ENCODE peak calls at places on chromosomes 13 and 19, in six cellular contexts. One of them, this sample, is unnamed.

GRCh38 chr13:78193853-78194252 is 275.2 kb upstream of the EDNRB start:
- DNase-seq in fibroblast of mammary gland: no peak
- DNase-seq in breast epithelium: no peak
- DNase-seq in progenitor cell of endocrine pancreas: no peak
- DNase-seq in cardiac muscle cell: no peak
- DNase-seq in HFF-Myc: no peak
- DNase-seq in this sample: no peak

GRCh38 chr19:18205180-18205915 is 1.5 kb upstream of the RAB3A start:
- DNase-seq in fibroblast of mammary gland: peak; percentile 69
- DNase-seq in breast epithelium: peak; percentile 85
- DNase-seq in progenitor cell of endocrine pancreas: no peak
- DNase-seq in cardiac muscle cell: peak; percentile 77
- DNase-seq in HFF-Myc: no peak
- DNase-seq in this sample: peak; percentile 65

GRCh38 chr19:28333909-28334308 is 879.0 kb downstream of the UQCRFS1 start:
- DNase-seq in fibroblast of mammary gland: no peak
- DNase-seq in breast epithelium: no peak
- DNase-seq in progenitor cell of endocrine pancreas: no peak
- DNase-seq in cardiac muscle cell: no peak
- DNase-seq in HFF-Myc: no peak
- DNase-seq in this sample: no peak

GRCh38 chr19:51461723-51462161 is 3.5 kb upstream of the SIGLEC8 start:
- DNase-seq in fibroblast of mammary gland: no peak
- DNase-seq in breast epithelium: no peak
- DNase-seq in progenitor cell of endocrine pancreas: no peak
- DNase-seq in cardiac muscle cell: no peak
- DNase-seq in HFF-Myc: no peak
- DNase-seq in this sample: no peak

GRCh38 chr13:95176611-95177259 is 124.5 kb downstream of the ABCC4 start:
- DNase-seq in fibroblast of mammary gland: peak; percentile 15
- DNase-seq in breast epithelium: no peak
- DNase-seq in progenitor cell of endocrine pancreas: no peak
- DNase-seq in cardiac muscle cell: peak; percentile 58
- DNase-seq in HFF-Myc: no peak
- DNase-seq in this sample: no peak

GRCh38 chr13:64471916-64472315 is 2758.2 kb downstream of the PCDH9 start:
- DNase-seq in fibroblast of mammary gland: peak; percentile 30
- DNase-seq in breast epithelium: no peak
- DNase-seq in progenitor cell of endocrine pancreas: no peak
- DNase-seq in cardiac muscle cell: peak; percentile 62
- DNase-seq in HFF-Myc: peak; percentile 7
- DNase-seq in this sample: no peak

GRCh38 chr13:33472446-33472845 is 186.9 kb upstream of the STARD13 start:
- DNase-seq in fibroblast of mammary gland: no peak
- DNase-seq in breast epithelium: no peak
- DNase-seq in progenitor cell of endocrine pancreas: no peak
- DNase-seq in cardiac muscle cell: no peak
- DNase-seq in HFF-Myc: no peak
- DNase-seq in this sample: no peak

GRCh38 chr19:17332677-17333581 is 1.7 kb downstream of the ANO8 start:
- DNase-seq in fibroblast of mammary gland: peak; percentile 63
- DNase-seq in breast epithelium: no peak
- DNase-seq in progenitor cell of endocrine pancreas: no peak
- DNase-seq in cardiac muscle cell: peak; percentile 65
- DNase-seq in HFF-Myc: peak; percentile 20
- DNase-seq in this sample: no peak

GRCh38 chr13:43758834-43759233 is 27.9 kb downstream of the ENOX1 start:
- DNase-seq in fibroblast of mammary gland: no peak
- DNase-seq in breast epithelium: no peak
- DNase-seq in progenitor cell of endocrine pancreas: no peak
- DNase-seq in cardiac muscle cell: no peak
- DNase-seq in HFF-Myc: no peak
- DNase-seq in this sample: no peak

GRCh38 chr13:102571075-102571474 is 25.7 kb upstream of the TPP2 start:
- DNase-seq in fibroblast of mammary gland: no peak
- DNase-seq in breast epithelium: no peak
- DNase-seq in progenitor cell of endocrine pancreas: no peak
- DNase-seq in cardiac muscle cell: no peak
- DNase-seq in HFF-Myc: no peak
- DNase-seq in this sample: no peak

GRCh38 chr13:105997436-105998232 is 537.8 kb downstream of the EFNB2 start:
- DNase-seq in fibroblast of mammary gland: peak; percentile 64
- DNase-seq in breast epithelium: no peak
- DNase-seq in progenitor cell of endocrine pancreas: no peak
- DNase-seq in cardiac muscle cell: peak; percentile 47
- DNase-seq in HFF-Myc: no peak
- DNase-seq in this sample: no peak

GRCh38 chr19:35311901-35312665 is 16.9 kb upstream of the CD22 start:
- DNase-seq in fibroblast of mammary gland: no peak
- DNase-seq in breast epithelium: no peak
- DNase-seq in progenitor cell of endocrine pancreas: no peak
- DNase-seq in cardiac muscle cell: no peak
- DNase-seq in HFF-Myc: no peak
- DNase-seq in this sample: no peak

GRCh38 chr13:63088226-63088625 is 1672.6 kb upstream of the PCDH20 start:
- DNase-seq in fibroblast of mammary gland: peak; percentile 56
- DNase-seq in breast epithelium: no peak
- DNase-seq in progenitor cell of endocrine pancreas: no peak
- DNase-seq in cardiac muscle cell: peak; percentile 6
- DNase-seq in HFF-Myc: no peak
- DNase-seq in this sample: no peak

GRCh38 chr13:98761126-98761978 is 8.9 kb upstream of the SLC15A1 start:
- DNase-seq in fibroblast of mammary gland: peak; percentile 85
- DNase-seq in breast epithelium: no peak
- DNase-seq in progenitor cell of endocrine pancreas: no peak
- DNase-seq in cardiac muscle cell: peak; percentile 84
- DNase-seq in HFF-Myc: no peak
- DNase-seq in this sample: no peak

GRCh38 chr13:113291997-113292862 is 4.8 kb upstream of the LAMP1 start:
- DNase-seq in fibroblast of mammary gland: peak; percentile 44
- DNase-seq in breast epithelium: no peak
- DNase-seq in progenitor cell of endocrine pancreas: no peak
- DNase-seq in cardiac muscle cell: peak; percentile 27
- DNase-seq in HFF-Myc: no peak
- DNase-seq in this sample: peak; percentile 25

GRCh38 chr19:887072-887471 is 5.9 kb downstream of the MED16 start:
- DNase-seq in fibroblast of mammary gland: peak; percentile 70
- DNase-seq in breast epithelium: no peak
- DNase-seq in progenitor cell of endocrine pancreas: no peak
- DNase-seq in cardiac muscle cell: peak; percentile 58
- DNase-seq in HFF-Myc: peak; percentile 89
- DNase-seq in this sample: no peak

GRCh38 chr13:63393112-63393511 is 1977.5 kb upstream of the PCDH20 start:
- DNase-seq in fibroblast of mammary gland: no peak
- DNase-seq in breast epithelium: no peak
- DNase-seq in progenitor cell of endocrine pancreas: no peak
- DNase-seq in cardiac muscle cell: peak; percentile 4
- DNase-seq in HFF-Myc: no peak
- DNase-seq in this sample: no peak

GRCh38 chr13:110743687-110744086 is 30.2 kb downstream of the ING1 start:
- DNase-seq in fibroblast of mammary gland: no peak
- DNase-seq in breast epithelium: no peak
- DNase-seq in progenitor cell of endocrine pancreas: no peak
- DNase-seq in cardiac muscle cell: no peak
- DNase-seq in HFF-Myc: no peak
- DNase-seq in this sample: no peak

GRCh38 chr13:96159731-96160130 is 69.8 kb downstream of the HS6ST3 start:
- DNase-seq in fibroblast of mammary gland: no peak
- DNase-seq in breast epithelium: no peak
- DNase-seq in progenitor cell of endocrine pancreas: no peak
- DNase-seq in cardiac muscle cell: no peak
- DNase-seq in HFF-Myc: no peak
- DNase-seq in this sample: no peak

GRCh38 chr19:2139385-2140192 is 11.8 kb downstream of the AP3D1 start:
- DNase-seq in fibroblast of mammary gland: no peak
- DNase-seq in breast epithelium: no peak
- DNase-seq in progenitor cell of endocrine pancreas: no peak
- DNase-seq in cardiac muscle cell: no peak
- DNase-seq in HFF-Myc: no peak
- DNase-seq in this sample: no peak

GRCh38 chr13:102707465-102707864 is 12.6 kb upstream of the METTL21C start:
- DNase-seq in fibroblast of mammary gland: peak; percentile 91
- DNase-seq in breast epithelium: no peak
- DNase-seq in progenitor cell of endocrine pancreas: no peak
- DNase-seq in cardiac muscle cell: peak; percentile 92
- DNase-seq in HFF-Myc: peak; percentile 75
- DNase-seq in this sample: no peak

GRCh38 chr13:111361873-111362648 is 41.6 kb downstream of the TEX29 start:
- DNase-seq in fibroblast of mammary gland: no peak
- DNase-seq in breast epithelium: no peak
- DNase-seq in progenitor cell of endocrine pancreas: no peak
- DNase-seq in cardiac muscle cell: no peak
- DNase-seq in HFF-Myc: no peak
- DNase-seq in this sample: no peak

GRCh38 chr19:49528211-49528771 is 488 bp downstream of the RCN3 start:
- DNase-seq in fibroblast of mammary gland: peak; percentile 86
- DNase-seq in breast epithelium: no peak
- DNase-seq in progenitor cell of endocrine pancreas: no peak
- DNase-seq in cardiac muscle cell: peak; percentile 74
- DNase-seq in HFF-Myc: no peak
- DNase-seq in this sample: no peak

GRCh38 chr19:584240-585001 is 5.3 kb upstream of the HCN2 start:
- DNase-seq in fibroblast of mammary gland: peak; percentile 32
- DNase-seq in breast epithelium: no peak
- DNase-seq in progenitor cell of endocrine pancreas: peak; percentile 71
- DNase-seq in cardiac muscle cell: peak; percentile 66
- DNase-seq in HFF-Myc: no peak
- DNase-seq in this sample: peak; percentile 85

GRCh38 chr19:56814656-56815055 is 25.9 kb downstream of the PEG3 start:
- DNase-seq in fibroblast of mammary gland: no peak
- DNase-seq in breast epithelium: no peak
- DNase-seq in progenitor cell of endocrine pancreas: no peak
- DNase-seq in cardiac muscle cell: no peak
- DNase-seq in HFF-Myc: no peak
- DNase-seq in this sample: no peak

GRCh38 chr19:801030-801860 is 4.0 kb downstream of the PTBP1 start:
- DNase-seq in fibroblast of mammary gland: peak; percentile 55
- DNase-seq in breast epithelium: no peak
- DNase-seq in progenitor cell of endocrine pancreas: no peak
- DNase-seq in cardiac muscle cell: peak; percentile 70
- DNase-seq in HFF-Myc: peak; percentile 63
- DNase-seq in this sample: no peak

GRCh38 chr19:32581704-32582164 is 744 bp downstream of the PDCD5 start:
- DNase-seq in fibroblast of mammary gland: peak; percentile 64
- DNase-seq in breast epithelium: no peak
- DNase-seq in progenitor cell of endocrine pancreas: no peak
- DNase-seq in cardiac muscle cell: peak; percentile 72
- DNase-seq in HFF-Myc: no peak
- DNase-seq in this sample: no peak

GRCh38 chr19:40055832-40056504 is at the start of gene ZNF780B:
- DNase-seq in fibroblast of mammary gland: peak; percentile 54
- DNase-seq in breast epithelium: no peak
- DNase-seq in progenitor cell of endocrine pancreas: peak; percentile 21
- DNase-seq in cardiac muscle cell: peak; percentile 63
- DNase-seq in HFF-Myc: peak; percentile 27
- DNase-seq in this sample: peak; percentile 42

GRCh38 chr13:97715763-97716162 is 237.7 kb upstream of the IPO5 start:
- DNase-seq in fibroblast of mammary gland: peak; percentile 8
- DNase-seq in breast epithelium: no peak
- DNase-seq in progenitor cell of endocrine pancreas: no peak
- DNase-seq in cardiac muscle cell: peak; percentile 20
- DNase-seq in HFF-Myc: no peak
- DNase-seq in this sample: no peak

GRCh38 chr13:101512650-101513049 is 60.2 kb downstream of the ITGBL1 start:
- DNase-seq in fibroblast of mammary gland: peak; percentile 44
- DNase-seq in breast epithelium: peak; percentile 25
- DNase-seq in progenitor cell of endocrine pancreas: no peak
- DNase-seq in cardiac muscle cell: peak; percentile 20
- DNase-seq in HFF-Myc: no peak
- DNase-seq in this sample: no peak

GRCh38 chr13:60484865-60485264 is 87.8 kb downstream of the TDRD3 start:
- DNase-seq in fibroblast of mammary gland: no peak
- DNase-seq in breast epithelium: no peak
- DNase-seq in progenitor cell of endocrine pancreas: no peak
- DNase-seq in cardiac muscle cell: no peak
- DNase-seq in HFF-Myc: no peak
- DNase-seq in this sample: no peak
- TF ChIP-seq CTCF in fibroblast of mammary gland: no peak
- TF ChIP-seq CTCF in breast epithelium: no peak
- TF ChIP-seq CTCF in progenitor cell of endocrine pancreas: no peak
- TF ChIP-seq CTCF in cardiac muscle cell: no peak
- TF ChIP-seq CTCF in HFF-Myc: no peak
- TF ChIP-seq CTCF in this sample: no peak

GRCh38 chr13:25267715-25268114 is 19.6 kb downstream of the MTMR6 start:
- DNase-seq in fibroblast of mammary gland: peak; percentile 34
- DNase-seq in breast epithelium: no peak
- DNase-seq in progenitor cell of endocrine pancreas: no peak
- DNase-seq in cardiac muscle cell: peak; percentile 23
- DNase-seq in HFF-Myc: no peak
- DNase-seq in this sample: no peak
- TF ChIP-seq CTCF in fibroblast of mammary gland: peak; percentile 32
- TF ChIP-seq CTCF in breast epithelium: no peak
- TF ChIP-seq CTCF in progenitor cell of endocrine pancreas: peak; percentile 20
- TF ChIP-seq CTCF in cardiac muscle cell: peak; percentile 20
- TF ChIP-seq CTCF in HFF-Myc: peak; percentile 10
- TF ChIP-seq CTCF in this sample: no peak

GRCh38 chr19:46571495-46571894 is 29.6 kb upstream of the CALM3 start:
- DNase-seq in fibroblast of mammary gland: peak; percentile 28
- DNase-seq in breast epithelium: no peak
- DNase-seq in progenitor cell of endocrine pancreas: no peak
- DNase-seq in cardiac muscle cell: peak; percentile 15
- DNase-seq in HFF-Myc: no peak
- DNase-seq in this sample: peak; percentile 35
- TF ChIP-seq CTCF in fibroblast of mammary gland: peak; percentile 26
- TF ChIP-seq CTCF in breast epithelium: no peak
- TF ChIP-seq CTCF in progenitor cell of endocrine pancreas: peak; percentile 22
- TF ChIP-seq CTCF in cardiac muscle cell: no peak
- TF ChIP-seq CTCF in HFF-Myc: peak; percentile 17
- TF ChIP-seq CTCF in this sample: no peak

DNA sequence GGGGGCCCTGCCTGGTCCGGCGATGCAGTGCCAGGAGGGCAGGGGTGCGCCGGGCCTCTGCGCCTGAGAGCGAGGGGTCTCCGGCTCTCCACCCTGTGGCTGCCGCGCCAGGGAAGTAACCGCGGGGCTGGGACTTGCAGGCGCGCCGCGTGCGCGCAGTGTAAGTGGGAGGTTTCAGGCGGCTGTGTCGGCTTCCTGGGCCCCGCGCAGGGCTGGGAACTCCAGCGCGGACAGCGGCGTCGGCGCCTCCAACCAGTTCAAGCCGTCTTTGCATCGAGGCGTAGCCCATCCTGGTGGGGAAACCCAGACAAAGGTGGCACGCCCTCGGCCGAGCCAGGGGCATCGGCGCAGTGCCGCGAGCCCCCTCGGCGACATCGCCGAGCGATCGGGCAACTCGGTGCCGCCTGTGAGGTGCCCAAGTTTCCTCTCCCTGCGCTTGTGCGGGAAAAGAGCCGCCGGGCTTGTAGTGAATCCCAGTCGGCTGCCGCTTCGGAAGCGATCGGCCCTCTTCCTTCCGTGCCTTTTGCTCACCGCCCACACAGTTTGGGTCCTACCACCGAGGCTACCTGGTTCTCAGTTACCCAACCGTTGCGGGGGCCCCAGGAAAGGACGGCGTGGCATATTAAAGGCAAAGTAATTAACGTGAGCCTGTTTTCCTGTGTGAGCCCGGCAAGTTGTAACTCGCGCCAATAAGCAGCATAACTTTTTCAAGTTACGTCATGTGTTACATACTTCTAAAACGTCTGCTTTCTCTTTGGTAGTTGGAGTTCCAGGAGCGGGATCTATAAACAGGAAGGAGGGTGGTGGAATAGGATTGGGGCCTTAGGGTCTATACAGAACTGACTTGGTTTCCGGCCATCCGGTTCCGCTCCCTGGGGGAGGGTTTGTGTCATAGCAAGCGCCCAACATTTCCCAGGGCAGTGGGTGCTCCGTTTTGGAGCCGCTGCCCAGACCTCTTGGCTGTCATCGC is 1.2 kb downstream of the LRCH1 start:
- DNase-seq in fibroblast of mammary gland: peak; percentile 84
- DNase-seq in breast epithelium: peak; percentile 63
- DNase-seq in progenitor cell of endocrine pancreas: peak; percentile 40
- DNase-seq in cardiac muscle cell: peak; percentile 90
- DNase-seq in HFF-Myc: peak; percentile 61
- DNase-seq in this sample: peak; percentile 68
- TF ChIP-seq CTCF in fibroblast of mammary gland: peak; percentile 7
- TF ChIP-seq CTCF in breast epithelium: no peak
- TF ChIP-seq CTCF in progenitor cell of endocrine pancreas: peak; percentile 30
- TF ChIP-seq CTCF in cardiac muscle cell: peak; percentile 18
- TF ChIP-seq CTCF in HFF-Myc: peak; percentile 16
- TF ChIP-seq CTCF in this sample: peak; percentile 24

This sample was measured in endothelial cell.